ENCODE peak calls at places on chromosomes 12 and 14, in four cellular contexts. M is H1, I is GM12878, T is HepG2. Q is an unnamed sample.

GRCh38 chr12:113479578-113480335 is 8.1 kb upstream of the LHX5 start:
- DNase-seq in M (peak), I (no peak), T (peak), Q (peak)

GRCh38 chr14:51395361-51395849 is 155.4 kb downstream of the TMX1 start:
- DNase-seq in M (peak), I (no peak), T (no peak), Q (no peak)

GRCh38 chr12:29066061-29066588 is 83.0 kb upstream of the FAR2 start:
- DNase-seq in M (no peak), I (no peak), T (no peak), Q (no peak)

GRCh38 chr12:77625441-77625840 is 205.3 kb upstream of the NAV3 start:
- DNase-seq in M (no peak), I (no peak), T (no peak), Q (no peak)

GRCh38 chr12:12376636-12377448 is 20.0 kb downstream of the BORCS5 start:
- DNase-seq in M (no peak), I (peak), T (peak), Q (peak)

GRCh38 chr14:92578511-92578910 is 64.9 kb downstream of the RIN3 start:
- DNase-seq in M (no peak), I (no peak), T (no peak), Q (no peak)

GRCh38 chr14:93977790-93978581 is 1.6 kb upstream of the ASB2 start:
- DNase-seq in M (no peak), I (peak), T (no peak), Q (no peak)

GRCh38 chr12:48054955-48055821 is 50.7 kb downstream of the SENP1 start:
- DNase-seq in M (no peak), I (no peak), T (no peak), Q (no peak)

GRCh38 chr12:104456950-104457745 is 400 bp downstream of the CHST11 start:
- DNase-seq in M (peak), I (no peak), T (no peak), Q (peak)

GRCh38 chr12:112304411-112304810 is 77.8 kb downstream of the HECTD4 start:
- DNase-seq in M (no peak), I (no peak), T (no peak), Q (no peak)

GRCh38 chr12:127588224-127588623 is 678.7 kb upstream of the TMEM132C start:
- DNase-seq in M (no peak), I (no peak), T (no peak), Q (no peak)

GRCh38 chr12:132170094-132170636 is 25.9 kb downstream of the NOC4L start:
- DNase-seq in M (no peak), I (no peak), T (no peak), Q (no peak)

GRCh38 chr12:87801860-87802720 is 227.1 kb downstream of the C12orf50 start:
- DNase-seq in M (no peak), I (no peak), T (no peak), Q (no peak)

GRCh38 chr14:22657861-22658260 is 13.7 kb upstream of the OR6J1 start:
- DNase-seq in M (no peak), I (no peak), T (peak), Q (no peak)

GRCh38 chr14:61290686-61291085 is 9.5 kb upstream of the TMEM30B start:
- DNase-seq in M (no peak), I (no peak), T (no peak), Q (no peak)

GRCh38 chr12:80777587-80777986 is 60.9 kb downstream of the MYF5 start:
- DNase-seq in M (no peak), I (no peak), T (peak), Q (no peak)

GRCh38 chr14:67622675-67623074 is 3.0 kb downstream of the ARG2 start:
- DNase-seq in M (no peak), I (no peak), T (peak), Q (peak)

GRCh38 chr14:56268039-56268438 is 149.8 kb downstream of the PELI2 start:
- DNase-seq in M (no peak), I (no peak), T (no peak), Q (no peak)

GRCh38 chr12:65022960-65023359 is 98.1 kb downstream of the WIF1 start:
- DNase-seq in M (no peak), I (no peak), T (no peak), Q (no peak)

GRCh38 chr12:47370421-47370820 is 290.7 kb upstream of the AMIGO2 start:
- DNase-seq in M (no peak), I (no peak), T (no peak), Q (no peak)

GRCh38 chr12:131736807-131737484 is 26.1 kb downstream of the SFSWAP start:
- DNase-seq in M (no peak), I (no peak), T (no peak), Q (no peak)

GRCh38 chr12:10623131-10623530 is 9.7 kb upstream of the MAGOHB start:
- DNase-seq in M (no peak), I (no peak), T (no peak), Q (no peak)

GRCh38 chr12:41777064-41777790 is 367.4 kb downstream of the GXYLT1 start:
- DNase-seq in M (no peak), I (no peak), T (no peak), Q (no peak)

GRCh38 chr14:75295491-75296338 is 17.1 kb downstream of the FOS start:
- DNase-seq in M (peak), I (no peak), T (no peak), Q (peak)

GRCh38 chr14:64340560-64341196 is 46.5 kb upstream of the ESR2 start:
- DNase-seq in M (no peak), I (no peak), T (no peak), Q (no peak)

GRCh38 chr14:64338616-64339316 is 44.6 kb upstream of the ESR2 start:
- DNase-seq in M (peak), I (peak), T (peak), Q (peak)

GRCh38 chr14:64337901-64338615 is 43.9 kb upstream of the ESR2 start:
- DNase-seq in M (peak), I (no peak), T (peak), Q (peak)
- TF ChIP-seq SUZ12 in M (no peak), I (no peak), T (no peak), Q (no peak)

GRCh38 chr12:85004199-85004598 is 31.9 kb downstream of the TSPAN19 start:
- DNase-seq in M (no peak), I (no peak), T (no peak), Q (no peak)
- TF ChIP-seq SP1 in M (no peak), I (no peak), T (no peak), Q (no peak)

DNA sequence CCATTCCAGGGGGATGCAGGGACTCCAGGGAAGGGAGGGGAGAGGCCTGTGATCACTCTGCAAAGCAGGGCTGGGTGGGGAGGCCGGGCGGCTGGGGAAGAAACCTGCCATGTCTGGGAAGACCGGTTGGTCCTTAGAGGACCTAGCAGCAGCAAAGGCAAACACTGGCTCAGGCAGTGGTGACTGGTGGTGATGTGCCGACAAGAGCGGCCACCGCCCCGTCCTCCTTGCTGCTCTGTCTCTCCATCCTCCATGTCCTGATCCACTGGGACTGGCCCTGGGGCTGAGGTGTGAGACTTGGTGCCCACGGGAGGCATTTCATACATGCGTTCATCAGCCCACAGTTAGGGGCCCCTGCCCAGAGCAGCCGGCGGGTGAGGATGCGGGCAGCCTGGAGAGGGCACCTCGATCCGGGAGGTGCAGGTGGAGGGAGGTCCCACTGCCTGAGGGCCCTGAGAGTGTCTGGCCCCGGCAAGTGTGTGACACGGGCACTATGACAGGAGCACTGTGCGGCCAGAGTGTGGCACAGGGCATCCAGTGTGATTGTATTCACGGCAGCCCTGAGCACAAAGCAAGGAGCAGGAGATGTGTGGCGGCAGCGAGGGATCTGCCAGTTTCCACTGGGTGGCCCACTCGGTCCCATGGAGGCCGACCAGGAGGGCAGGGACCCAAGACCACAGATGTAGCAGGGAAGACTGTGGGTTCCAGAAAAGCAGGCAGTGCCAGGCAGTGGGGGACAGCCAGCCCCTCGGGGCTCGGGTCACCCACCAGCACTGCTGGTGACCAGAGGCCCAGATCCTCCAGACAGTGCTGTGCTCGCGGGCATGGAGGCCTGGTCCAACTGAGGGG is 13.9 kb downstream of the ANKRD9 start:
- DNase-seq in M (no peak), I (no peak), T (no peak), Q (no peak)
- TF ChIP-seq SUZ12 in M (no peak), I (no peak), T (no peak), Q (no peak)

GRCh38 chr14:70886421-70887206 is 20.6 kb upstream of the PCNX1 start:
- DNase-seq in M (no peak), I (peak), T (no peak), Q (no peak)
- TF ChIP-seq SP1 in M (no peak), I (peak), T (no peak), Q (no peak)

GRCh38 chr12:62006076-62006732 is 254.0 kb upstream of the USP15 start:
- DNase-seq in M (no peak), I (no peak), T (peak), Q (peak)
- TF ChIP-seq SUZ12 in M (no peak), I (no peak), T (no peak), Q (no peak)

GRCh38 chr12:53219956-53220856 is 11.8 kb downstream of the RARG start:
- DNase-seq in M (peak), I (no peak), T (peak), Q (peak)

GRCh38 chr12:53218551-53219114 is 11.6 kb upstream of the ITGB7 start:
- DNase-seq in M (no peak), I (no peak), T (no peak), Q (no peak)

GRCh38 chr12:53220857-53221202 is 11.2 kb downstream of the RARG start:
- DNase-seq in M (peak), I (peak), T (peak), Q (peak)

GRCh38 chr12:53217930-53218307 is 10.9 kb upstream of the ITGB7 start:
- DNase-seq in M (no peak), I (no peak), T (no peak), Q (no peak)

GRCh38 chr12:53219116-53219955 is 12.3 kb upstream of the ITGB7 start:
- DNase-seq in M (no peak), I (no peak), T (no peak), Q (no peak)
- TF ChIP-seq SP1 in M (no peak), I (peak), T (no peak), Q (no peak)

GRCh38 chr12:24778486-24779304 is 170.2 kb downstream of the BCAT1 start:
- DNase-seq in M (no peak), I (peak), T (peak), Q (peak)
- TF ChIP-seq SUZ12 in M (no peak), I (no peak), T (no peak), Q (no peak)

GRCh38 chr14:91511014-91511466 is 930 bp upstream of the PPP4R3A start:
- DNase-seq in M (no peak), I (no peak), T (peak), Q (no peak)
- TF ChIP-seq SP1 in M (no peak), I (no peak), T (no peak), Q (no peak)

GRCh38 chr14:102862154-102862772 is 60.2 kb upstream of the AMN start:
- DNase-seq in M (no peak), I (no peak), T (no peak), Q (no peak)

GRCh38 chr14:102854397-102854703 is 68.1 kb upstream of the AMN start:
- DNase-seq in M (no peak), I (no peak), T (no peak), Q (no peak)

GRCh38 chr14:102853703-102854396 is 68.6 kb upstream of the AMN start:
- DNase-seq in M (no peak), I (no peak), T (no peak), Q (no peak)

GRCh38 chr14:102859911-102860310 is 62.6 kb upstream of the AMN start:
- DNase-seq in M (no peak), I (no peak), T (no peak), Q (no peak)

DNA sequence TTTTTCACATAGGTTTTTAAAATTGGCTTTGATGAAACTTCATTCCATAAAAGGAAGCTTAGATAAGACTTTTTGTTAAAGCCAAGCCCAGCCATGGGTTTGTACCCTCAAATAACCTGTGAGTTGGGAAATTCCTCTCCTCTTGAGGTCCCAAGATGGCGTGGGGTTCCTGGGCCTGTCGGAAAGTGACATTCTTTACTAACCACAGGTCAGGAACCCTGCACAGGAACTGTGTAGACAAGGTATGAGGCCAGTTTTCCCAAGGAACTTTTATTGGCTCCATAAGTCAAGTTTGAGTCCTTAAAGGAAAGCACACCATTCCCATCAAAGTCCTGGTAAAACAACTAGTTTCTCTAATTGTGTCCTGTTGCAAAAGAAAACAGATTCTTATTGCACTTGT is 65.0 kb upstream of the AMN start:
- DNase-seq in M (no peak), I (no peak), T (no peak), Q (no peak)
- TF ChIP-seq SUZ12 in M (no peak), I (no peak), T (no peak), Q (no peak)